ENCODE peak calls at places on chromosomes 11 and 22, in ten cellular contexts. Q is activated T-cell treated with anti-CD3 and anti-CD28 coated beads, Interleukin-2, amount 50 U/mL, for 1 hour; P is left colon; A is GM10248; Z is NCI-H460; D is CD8-positive, alpha-beta T cell; Y is brain pericyte; H is heart left ventricle; K is activated naive CD4-positive, alpha-beta T cell; F is HT1080. B is an unnamed sample.

GRCh38 chr22:45127866-45128265 is 35.9 kb upstream of the NUP50 start:
- DNase-seq in Q (no peak), P (no peak), A (no peak), Z (no peak), D (no peak), Y (no peak), H (no peak), K (no peak), F (peak; percentile 88), B (no peak)

GRCh38 chr11:95442531-95443050 is 211.6 kb upstream of the SESN3 start:
- DNase-seq in Q (no peak), P (no peak), A (no peak), Z (no peak), D (no peak), Y (no peak), H (no peak), K (no peak), F (no peak), B (no peak)

GRCh38 chr22:22375586-22376351 is 131.2 kb downstream of the VPREB1 start:
- DNase-seq in Q (no peak), P (no peak), A (no peak), Z (no peak), D (no peak), Y (no peak), H (peak; percentile 21), K (no peak), F (no peak), B (no peak)

GRCh38 chr11:37313266-37313665 is 715.2 kb upstream of the RAG2 start:
- DNase-seq in Q (no peak), P (no peak), A (no peak), Z (no peak), D (no peak), Y (no peak), H (no peak), K (no peak), F (no peak), B (no peak)

GRCh38 chr11:33000181-33000580 is 15.5 kb upstream of the DEPDC7 start:
- DNase-seq in Q (no peak), P (no peak), A (no peak), Z (no peak), D (no peak), Y (no peak), H (no peak), K (no peak), F (peak; percentile 86), B (no peak)

GRCh38 chr11:60389279-60389910 is 6.9 kb upstream of the MS4A14 start:
- DNase-seq in Q (no peak), P (no peak), A (peak; percentile 29), Z (no peak), D (no peak), Y (no peak), H (no peak), K (no peak), F (no peak), B (peak; percentile 49)

GRCh38 chr11:108199446-108200321 is 22.8 kb downstream of the NPAT start:
- DNase-seq in Q (no peak), P (no peak), A (peak; percentile 82), Z (no peak), D (no peak), Y (no peak), H (no peak), K (no peak), F (peak; percentile 24), B (peak; percentile 80)

GRCh38 chr11:61534901-61535839 is 26.6 kb downstream of the LRRC10B start:
- DNase-seq in Q (no peak), P (no peak), A (no peak), Z (no peak), D (no peak), Y (no peak), H (no peak), K (no peak), F (no peak), B (no peak)

GRCh38 chr11:19561011-19561410 is 151.6 kb upstream of the NAV2 start:
- DNase-seq in Q (no peak), P (no peak), A (no peak), Z (no peak), D (no peak), Y (no peak), H (no peak), K (no peak), F (peak; percentile 68), B (no peak)

GRCh38 chr11:79406376-79406775 is 34.5 kb downstream of the TENM4 start:
- DNase-seq in Q (no peak), P (no peak), A (peak; percentile 50), Z (no peak), D (no peak), Y (no peak), H (no peak), K (no peak), F (no peak), B (peak; percentile 65)

GRCh38 chr11:46913484-46913883 is 4.9 kb downstream of the LRP4 start:
- DNase-seq in Q (no peak), P (no peak), A (no peak), Z (no peak), D (no peak), Y (no peak), H (no peak), K (no peak), F (no peak), B (no peak)

GRCh38 chr11:133579165-133580031 is 47.1 kb upstream of the OPCML start:
- DNase-seq in Q (no peak), P (no peak), A (no peak), Z (no peak), D (no peak), Y (no peak), H (no peak), K (no peak), F (no peak), B (no peak)

GRCh38 chr11:1192741-1193325 is 30.0 kb upstream of the MUC5B start:
- DNase-seq in Q (no peak), P (peak; percentile 21), A (no peak), Z (no peak), D (no peak), Y (no peak), H (no peak), K (no peak), F (no peak), B (no peak)

GRCh38 chr11:73140213-73141030 is 1.7 kb downstream of the FCHSD2 start:
- DNase-seq in Q (peak; percentile 30), P (no peak), A (no peak), Z (no peak), D (no peak), Y (no peak), H (peak; percentile 35), K (no peak), F (peak; percentile 8), B (no peak)

GRCh38 chr11:73287400-73288101 is 15.4 kb downstream of the P2RY6 start:
- DNase-seq in Q (no peak), P (no peak), A (no peak), Z (no peak), D (no peak), Y (no peak), H (no peak), K (no peak), F (no peak), B (no peak)

GRCh38 chr11:12237381-12237784 is 127.0 kb downstream of the MICAL2 start:
- DNase-seq in Q (no peak), P (no peak), A (no peak), Z (no peak), D (no peak), Y (no peak), H (no peak), K (no peak), F (no peak), B (no peak)

GRCh38 chr11:84398017-84398626 is 1112.0 kb upstream of the CCDC90B start:
- DNase-seq in Q (no peak), P (no peak), A (no peak), Z (no peak), D (no peak), Y (no peak), H (no peak), K (no peak), F (peak; percentile 8), B (no peak)

GRCh38 chr11:6799402-6799801 is at the start of gene OR6A2:
- DNase-seq in Q (no peak), P (no peak), A (no peak), Z (no peak), D (no peak), Y (no peak), H (no peak), K (no peak), F (peak; percentile 50), B (no peak)

GRCh38 chr11:65224939-65225283 is 36.9 kb upstream of the POLA2 start:
- DNase-seq in Q (no peak), P (no peak), A (no peak), Z (no peak), D (no peak), Y (no peak), H (no peak), K (no peak), F (peak; percentile 65), B (no peak)